ENCODE peak calls at places on chromosomes 16 and 17, in eight cellular contexts. One of them, this sample, is unnamed.
A peak's percentile ranks its signal among the peaks of the same experiment; 100 is the strongest.

GRCh38 chr16:87210949-87211348 is 106.2 kb downstream of the C16orf95 start:
- DNase-seq in nucleus accumbens: no peak
- DNase-seq in ACHN: no peak
- DNase-seq in HEK293T: no peak
- DNase-seq in posterior cingulate gyrus: no peak
- DNase-seq in right lobe of liver: no peak
- DNase-seq in activated CD4-positive, alpha-beta T cell treated with anti-CD3 and anti-CD28 coated beads, Interleukin-2, amount 50 U/mL, for 1 hour: no peak
- DNase-seq in aorta: no peak
- DNase-seq in this sample: no peak

GRCh38 chr16:69084301-69084700 is 21.2 kb upstream of the HAS3 start:
- DNase-seq in HEK293T: no peak
- DNase-seq in right lobe of liver: no peak
- DNase-seq in nucleus accumbens: no peak
- DNase-seq in posterior cingulate gyrus: no peak
- DNase-seq in ACHN: no peak
- DNase-seq in activated CD4-positive, alpha-beta T cell treated with anti-CD3 and anti-CD28 coated beads, Interleukin-2, amount 50 U/mL, for 1 hour: no peak
- DNase-seq in aorta: no peak
- DNase-seq in this sample: no peak

GRCh38 chr17:2259769-2260536 is 43.6 kb downstream of the SMG6 start:
- DNase-seq in ACHN: no peak
- DNase-seq in HEK293T: no peak
- DNase-seq in activated CD4-positive, alpha-beta T cell treated with anti-CD3 and anti-CD28 coated beads, Interleukin-2, amount 50 U/mL, for 1 hour: peak; percentile 55
- DNase-seq in nucleus accumbens: no peak
- DNase-seq in aorta: no peak
- DNase-seq in posterior cingulate gyrus: no peak
- DNase-seq in right lobe of liver: no peak
- DNase-seq in this sample: peak; percentile 13

GRCh38 chr16:85635545-85636140 is 22.5 kb downstream of the GSE1 start:
- DNase-seq in aorta: no peak
- DNase-seq in right lobe of liver: no peak
- DNase-seq in ACHN: no peak
- DNase-seq in activated CD4-positive, alpha-beta T cell treated with anti-CD3 and anti-CD28 coated beads, Interleukin-2, amount 50 U/mL, for 1 hour: no peak
- DNase-seq in HEK293T: no peak
- DNase-seq in posterior cingulate gyrus: no peak
- DNase-seq in nucleus accumbens: no peak
- DNase-seq in this sample: no peak

GRCh38 chr16:67531247-67531646 is 2.6 kb downstream of the RIPOR1 start:
- DNase-seq in HEK293T: no peak
- DNase-seq in ACHN: no peak
- DNase-seq in nucleus accumbens: no peak
- DNase-seq in right lobe of liver: no peak
- DNase-seq in posterior cingulate gyrus: no peak
- DNase-seq in activated CD4-positive, alpha-beta T cell treated with anti-CD3 and anti-CD28 coated beads, Interleukin-2, amount 50 U/mL, for 1 hour: no peak
- DNase-seq in aorta: no peak
- DNase-seq in this sample: no peak

GRCh38 chr17:48440660-48441059 is 10.6 kb upstream of the SKAP1 start:
- DNase-seq in nucleus accumbens: no peak
- DNase-seq in posterior cingulate gyrus: no peak
- DNase-seq in HEK293T: no peak
- DNase-seq in ACHN: no peak
- DNase-seq in activated CD4-positive, alpha-beta T cell treated with anti-CD3 and anti-CD28 coated beads, Interleukin-2, amount 50 U/mL, for 1 hour: no peak
- DNase-seq in aorta: no peak
- DNase-seq in right lobe of liver: no peak
- DNase-seq in this sample: no peak

GRCh38 chr17:49616546-49617205 is 41.0 kb downstream of the NXPH3 start:
- DNase-seq in nucleus accumbens: no peak
- DNase-seq in ACHN: no peak
- DNase-seq in aorta: peak; percentile 86
- DNase-seq in HEK293T: no peak
- DNase-seq in right lobe of liver: no peak
- DNase-seq in posterior cingulate gyrus: peak; percentile 51
- DNase-seq in activated CD4-positive, alpha-beta T cell treated with anti-CD3 and anti-CD28 coated beads, Interleukin-2, amount 50 U/mL, for 1 hour: no peak
- DNase-seq in this sample: no peak

GRCh38 chr16:27237229-27238015 is 31.1 kb downstream of the NSMCE1 start:
- DNase-seq in posterior cingulate gyrus: no peak
- DNase-seq in ACHN: no peak
- DNase-seq in HEK293T: no peak
- DNase-seq in nucleus accumbens: no peak
- DNase-seq in aorta: peak; percentile 70
- DNase-seq in right lobe of liver: no peak
- DNase-seq in activated CD4-positive, alpha-beta T cell treated with anti-CD3 and anti-CD28 coated beads, Interleukin-2, amount 50 U/mL, for 1 hour: peak; percentile 76
- DNase-seq in this sample: no peak

GRCh38 chr16:59878479-59878878 is 1144.4 kb upstream of the GOT2 start:
- DNase-seq in activated CD4-positive, alpha-beta T cell treated with anti-CD3 and anti-CD28 coated beads, Interleukin-2, amount 50 U/mL, for 1 hour: no peak
- DNase-seq in right lobe of liver: no peak
- DNase-seq in aorta: no peak
- DNase-seq in nucleus accumbens: no peak
- DNase-seq in posterior cingulate gyrus: no peak
- DNase-seq in HEK293T: no peak
- DNase-seq in ACHN: peak; percentile 33
- DNase-seq in this sample: peak; percentile 29

GRCh38 chr16:20928774-20929411 is 28.3 kb downstream of the LYRM1 start:
- DNase-seq in posterior cingulate gyrus: no peak
- DNase-seq in activated CD4-positive, alpha-beta T cell treated with anti-CD3 and anti-CD28 coated beads, Interleukin-2, amount 50 U/mL, for 1 hour: no peak
- DNase-seq in nucleus accumbens: no peak
- DNase-seq in aorta: no peak
- DNase-seq in right lobe of liver: no peak
- DNase-seq in ACHN: no peak
- DNase-seq in HEK293T: no peak
- DNase-seq in this sample: no peak

GRCh38 chr17:49646391-49647255 is 31.3 kb downstream of the SPOP start:
- DNase-seq in HEK293T: no peak
- DNase-seq in posterior cingulate gyrus: no peak
- DNase-seq in right lobe of liver: no peak
- DNase-seq in ACHN: peak; percentile 90
- DNase-seq in aorta: peak; percentile 71
- DNase-seq in nucleus accumbens: no peak
- DNase-seq in activated CD4-positive, alpha-beta T cell treated with anti-CD3 and anti-CD28 coated beads, Interleukin-2, amount 50 U/mL, for 1 hour: no peak
- DNase-seq in this sample: peak; percentile 47

GRCh38 chr16:68972720-68973119 is 129.4 kb downstream of the TANGO6 start:
- DNase-seq in activated CD4-positive, alpha-beta T cell treated with anti-CD3 and anti-CD28 coated beads, Interleukin-2, amount 50 U/mL, for 1 hour: no peak
- DNase-seq in posterior cingulate gyrus: no peak
- DNase-seq in right lobe of liver: no peak
- DNase-seq in nucleus accumbens: no peak
- DNase-seq in aorta: no peak
- DNase-seq in HEK293T: peak; percentile 16
- DNase-seq in ACHN: peak; percentile 84
- DNase-seq in this sample: peak; percentile 37

GRCh38 chr17:49290690-49291326 is 60.2 kb upstream of the PHOSPHO1 start:
- DNase-seq in right lobe of liver: no peak
- DNase-seq in activated CD4-positive, alpha-beta T cell treated with anti-CD3 and anti-CD28 coated beads, Interleukin-2, amount 50 U/mL, for 1 hour: no peak
- DNase-seq in nucleus accumbens: no peak
- DNase-seq in ACHN: peak; percentile 46
- DNase-seq in aorta: no peak
- DNase-seq in HEK293T: peak; percentile 49
- DNase-seq in posterior cingulate gyrus: no peak
- DNase-seq in this sample: peak; percentile 46

This sample was measured in NCI-H82.